ENCODE peak calls at places on chromosomes 5 and 9, in five cellular contexts. I, N, Y, C and R are unnamed samples.

GRCh38 chr9:133133680-133134418 is 12.8 kb upstream of the RALGDS start:
- DNase-seq in I (no peak), N (peak), Y (peak), C (peak), R (peak)

GRCh38 chr9:130193531-130194405 is 21.6 kb downstream of the NCS1 start:
- DNase-seq in I (no peak), N (no peak), Y (no peak), C (no peak), R (no peak)

GRCh38 chr5:2258861-2259260 is 376.1 kb upstream of the IRX4 start:
- DNase-seq in I (no peak), N (no peak), Y (no peak), C (no peak), R (no peak)

GRCh38 chr5:17277907-17278306 is 60.5 kb downstream of the BASP1 start:
- DNase-seq in I (no peak), N (no peak), Y (peak), C (no peak), R (no peak)

GRCh38 chr9:121297414-121297813 is 29.5 kb downstream of the GSN start:
- DNase-seq in I (no peak), N (no peak), Y (no peak), C (peak), R (no peak)

GRCh38 chr9:114777841-114778240 is 28.0 kb downstream of the TNFSF15 start:
- DNase-seq in I (peak), N (peak), Y (no peak), C (no peak), R (no peak)

GRCh38 chr9:37700900-37701299 is 50.1 kb downstream of the FRMPD1 start:
- DNase-seq in I (no peak), N (no peak), Y (no peak), C (no peak), R (no peak)

GRCh38 chr9:33718987-33719386 is 76.4 kb upstream of the PRSS3 start:
- DNase-seq in I (no peak), N (no peak), Y (no peak), C (peak), R (no peak)

GRCh38 chr9:118290116-118290515 is 585.9 kb downstream of the TLR4 start:
- DNase-seq in I (no peak), N (no peak), Y (no peak), C (no peak), R (no peak)

GRCh38 chr5:1820926-1821325 is 19.7 kb downstream of the NDUFS6 start:
- DNase-seq in I (no peak), N (no peak), Y (no peak), C (no peak), R (no peak)

GRCh38 chr9:14749738-14750137 is 27.2 kb upstream of the CER1 start:
- DNase-seq in I (peak), N (no peak), Y (no peak), C (no peak), R (no peak)

GRCh38 chr9:134326754-134327526 is 685 bp downstream of the RXRA start:
- DNase-seq in I (no peak), N (no peak), Y (no peak), C (no peak), R (no peak)

GRCh38 chr9:107539427-107540154 is 50.0 kb upstream of the KLF4 start:
- DNase-seq in I (no peak), N (no peak), Y (no peak), C (no peak), R (no peak)